ENCODE peak calls at places on chromosomes 3 and 15, in nine cellular contexts. J, K, Z, X, E, D, Y, N and V are unnamed samples.

GRCh38 chr3:32278714-32279113 is 40.2 kb downstream of the CMTM8 start:
- DNase-seq in Z (no peak), N (no peak), K (no peak), J (no peak), X (no peak), Y (peak), D (peak), E (no peak), V (no peak)

GRCh38 chr15:45162771-45163507 is 24.8 kb downstream of the SHF start:
- DNase-seq in Z (no peak), Y (peak), E (peak), D (peak), N (peak), X (peak), K (peak), J (peak), V (peak)

GRCh38 chr3:98577178-98577895 is 16.1 kb downstream of the CPOX start:
- DNase-seq in J (no peak), N (no peak), D (peak), Z (no peak), E (no peak), K (no peak), X (no peak), Y (peak), V (no peak)

GRCh38 chr3:150603888-150604319 is 783 bp downstream of the SELENOT start:
- DNase-seq in Y (no peak), J (no peak), K (no peak), N (no peak), X (peak), Z (no peak), E (peak), D (no peak), V (peak)

GRCh38 chr3:9180764-9181117 is 68.7 kb downstream of the SRGAP3 start:
- DNase-seq in E (no peak), Z (no peak), J (no peak), K (no peak), Y (no peak), N (no peak), X (no peak), D (no peak), V (no peak)

GRCh38 chr3:62318752-62319569 is 54.4 kb downstream of the FEZF2 start:
- DNase-seq in J (peak), D (peak), X (peak), Z (peak), N (peak), Y (peak), K (peak), E (peak), V (peak)

GRCh38 chr15:94610069-94610863 is 378.9 kb downstream of the MCTP2 start:
- DNase-seq in X (no peak), N (no peak), E (no peak), J (no peak), K (no peak), Y (peak), Z (no peak), D (no peak), V (no peak)

GRCh38 chr3:114827495-114827894 is 319.6 kb downstream of the ZBTB20 start:
- DNase-seq in X (peak), D (peak), J (peak), Z (peak), E (peak), Y (peak), K (no peak), N (no peak), V (peak)

GRCh38 chr15:88907111-88907510 is 6.1 kb downstream of the MFGE8 start:
- DNase-seq in X (no peak), K (no peak), Y (no peak), D (no peak), J (no peak), E (no peak), N (no peak), Z (no peak), V (no peak)

GRCh38 chr15:67945951-67946700 is 106.3 kb upstream of the RNU6-1 start:
- DNase-seq in Y (peak), Z (no peak), X (peak), N (peak), D (peak), K (no peak), E (no peak), J (no peak), V (peak)

GRCh38 chr15:69012761-69013364 is 1.6 kb upstream of the NOX5 start:
- DNase-seq in Y (no peak), D (no peak), N (no peak), X (no peak), Z (no peak), J (no peak), K (no peak), E (no peak), V (no peak)

GRCh38 chr3:130543322-130543721 is 26.3 kb downstream of the COL6A6 start:
- DNase-seq in Z (no peak), X (no peak), Y (no peak), K (no peak), N (no peak), E (no peak), J (no peak), D (no peak), V (no peak)